ENCODE peak calls at places on chromosome 1, in six cellular contexts. L is T47D; B is stimulated activated naive CD8-positive, alpha-beta T cell treated with anti-CD3 and anti-CD28 coated beads, Interleukin-15, Interleukin-2, amounts not matched to agents 100 U/mL and 50 U/mL, for 24 hours; A is upper lobe of left lung; R is HEK293T; H is GM13977. N is an unnamed sample.

GRCh38 chr1:112501810-112502641 is 6.7 kb upstream of the WNT2B start:
- DNase-seq in B (peak; percentile 71), L (peak; percentile 77), R (peak; percentile 65), H (peak; percentile 75), A (peak; percentile 70), N (peak; percentile 10)

GRCh38 chr1:192546596-192547199 is 28.9 kb upstream of the RGS1 start:
- DNase-seq in L (no peak), H (no peak), B (no peak), A (no peak), R (no peak), N (no peak)

GRCh38 chr1:60078182-60078581 is 4.6 kb upstream of the C1orf87 start:
- DNase-seq in R (no peak), L (no peak), B (no peak), A (no peak), H (no peak), N (no peak)

GRCh38 chr1:31714442-31715096 is 10.8 kb upstream of the COL16A1 start:
- DNase-seq in A (peak; percentile 28), R (peak; percentile 83), H (no peak), L (no peak), B (peak; percentile 35), N (peak; percentile 47)

GRCh38 chr1:200892958-200893357 is 1.7 kb upstream of the INAVA start:
- DNase-seq in R (no peak), B (no peak), A (no peak), L (no peak), H (no peak), N (peak; percentile 67)

GRCh38 chr1:32939655-32940371 is 24.8 kb downstream of the RNF19B start:
- DNase-seq in B (no peak), A (peak; percentile 35), H (no peak), L (no peak), R (no peak), N (no peak)

GRCh38 chr1:5886140-5886483 is 106.1 kb downstream of the NPHP4 start:
- DNase-seq in B (no peak), A (no peak), R (no peak), H (no peak), L (no peak), N (no peak)

GRCh38 chr1:230824571-230825060 is 43.7 kb downstream of the C1orf198 start:
- DNase-seq in B (no peak), A (no peak), H (no peak), R (no peak), L (no peak), N (no peak)

GRCh38 chr1:234735976-234736375 is 126.0 kb upstream of the IRF2BP2 start:
- DNase-seq in L (no peak), H (no peak), A (no peak), B (no peak), R (no peak), N (no peak)

GRCh38 chr1:77370588-77371306 is 88.9 kb downstream of the AK5 start:
- DNase-seq in L (no peak), H (no peak), A (no peak), R (no peak), B (no peak), N (no peak)

GRCh38 chr1:64515427-64515826 is 45.5 kb downstream of the CACHD1 start:
- DNase-seq in R (no peak), A (peak; percentile 79), L (no peak), B (no peak), H (no peak), N (no peak)

GRCh38 chr1:40612345-40612831 is 53.1 kb downstream of the RIMS3 start:
- DNase-seq in B (peak; percentile 74), L (peak; percentile 80), H (peak; percentile 84), R (peak; percentile 75), A (peak; percentile 37), N (peak; percentile 72)

GRCh38 chr1:239237912-239238311 is 148.5 kb upstream of the CHRM3 start:
- DNase-seq in L (peak; percentile 31), H (no peak), B (no peak), R (peak; percentile 27), A (no peak), N (no peak)

GRCh38 chr1:155241069-155241679 is 14.1 kb downstream of the ENTREP3 start:
- DNase-seq in R (peak; percentile 84), H (peak; percentile 80), B (peak; percentile 65), L (peak; percentile 92), A (peak; percentile 86), N (peak; percentile 89)

GRCh38 chr1:119772298-119772697 is 3.6 kb upstream of the HMGCS2 start:
- DNase-seq in L (no peak), R (no peak), A (no peak), B (no peak), H (no peak), N (no peak)

GRCh38 chr1:37947364-37947763 is 511 bp upstream of the INPP5B start:
- DNase-seq in R (no peak), H (no peak), L (no peak), B (no peak), A (no peak), N (peak; percentile 40)

GRCh38 chr1:40383095-40383487 is 9.6 kb downstream of the SMAP2 start:
- DNase-seq in B (no peak), L (peak; percentile 43), H (no peak), R (no peak), A (no peak), N (no peak)

GRCh38 chr1:201714542-201715276 is 114.2 kb upstream of the IPO9 start:
- DNase-seq in H (no peak), A (peak; percentile 93), L (no peak), R (peak; percentile 59), B (no peak), N (no peak)

GRCh38 chr1:226121587-226122400 is 59.3 kb downstream of the H3-3A start:
- DNase-seq in A (peak; percentile 75), R (peak; percentile 94), L (peak; percentile 69), B (peak; percentile 84), H (peak; percentile 95), N (peak; percentile 94)

GRCh38 chr1:2378956-2379732 is 12.2 kb downstream of the MORN1 start:
- DNase-seq in H (no peak), R (no peak), B (no peak), A (no peak), L (no peak), N (no peak)

GRCh38 chr1:204996981-204997380 is 46.0 kb upstream of the CNTN2 start:
- DNase-seq in H (no peak), R (no peak), B (no peak), L (no peak), A (no peak), N (no peak)

GRCh38 chr1:55129194-55129728 is 85.9 kb downstream of the USP24 start:
- DNase-seq in B (no peak), L (no peak), A (peak; percentile 23), H (no peak), R (no peak), N (no peak)

GRCh38 chr1:24364975-24365678 is 46.0 kb downstream of the GRHL3 start:
- DNase-seq in A (no peak), R (no peak), L (no peak), H (peak; percentile 79), B (peak; percentile 48), N (no peak)

N was measured in MM.1S.